ENCODE peak calls at places on chromosome 15, in eight cellular contexts. M is OCI-LY7; C is kidney; O is CD8-positive, alpha-beta memory T cell; I is body of pancreas; T is HCT116; F is thoracic aorta; B is naive thymus-derived CD4-positive, alpha-beta T cell. D is an unnamed sample.

GRCh38 chr15:45087513-45087912 is 26.5 kb downstream of the DUOX2 start:
- DNase-seq in M (peak; percentile 3), C (no peak), O (no peak), I (no peak), T (no peak), F (no peak), B (no peak), D (no peak)

GRCh38 chr15:47820047-47820779 is 102.9 kb downstream of the SEMA6D start:
- DNase-seq in M (no peak), C (no peak), O (no peak), I (no peak), T (no peak), F (no peak), B (no peak), D (no peak)

GRCh38 chr15:38252481-38253311 is at the start of gene SPRED1:
- DNase-seq in M (peak; percentile 42), C (peak; percentile 94), O (peak; percentile 17), I (peak; percentile 57), T (no peak), F (no peak), B (peak; percentile 9), D (peak; percentile 69)

GRCh38 chr15:31459011-31459748 is 132.5 kb downstream of the KLF13 start:
- DNase-seq in M (peak; percentile 88), C (no peak), O (no peak), I (no peak), T (no peak), F (no peak), B (no peak), D (no peak)

GRCh38 chr15:101499863-101500713 is 10.6 kb upstream of the PCSK6 start:
- DNase-seq in M (no peak), C (no peak), O (no peak), I (peak; percentile 94), T (no peak), F (no peak), B (no peak), D (no peak)

GRCh38 chr15:51678081-51678480 is 3.2 kb upstream of the SCG3 start:
- DNase-seq in M (no peak), C (no peak), O (no peak), I (no peak), T (no peak), F (no peak), B (no peak), D (no peak)

GRCh38 chr15:85439996-85440395 is 59.6 kb downstream of the AKAP13 start:
- DNase-seq in M (no peak), C (no peak), O (no peak), I (no peak), T (no peak), F (no peak), B (no peak), D (no peak)

GRCh38 chr15:63054985-63055384 is 12.4 kb downstream of the TPM1 start:
- DNase-seq in M (no peak), C (no peak), O (no peak), I (no peak), T (no peak), F (no peak), B (no peak), D (no peak)

GRCh38 chr15:90893175-90894090 is 9.1 kb downstream of the FES start:
- DNase-seq in M (peak; percentile 83), C (peak; percentile 75), O (no peak), I (no peak), T (peak; percentile 50), F (no peak), B (no peak), D (no peak)

GRCh38 chr15:73052679-73053397 is 575 bp downstream of the NEO1 start:
- DNase-seq in M (peak; percentile 41), C (peak; percentile 80), O (peak; percentile 22), I (peak; percentile 53), T (peak; percentile 23), F (no peak), B (no peak), D (peak; percentile 39)

GRCh38 chr15:45674646-45675045 is 39.8 kb downstream of the SQOR start:
- DNase-seq in M (no peak), C (no peak), O (no peak), I (no peak), T (no peak), F (no peak), B (no peak), D (no peak)

GRCh38 chr15:98896802-98897732 is 110.5 kb downstream of the PGPEP1L start:
- DNase-seq in M (no peak), C (no peak), O (no peak), I (no peak), T (peak; percentile 77), F (no peak), B (no peak), D (no peak)

GRCh38 chr15:80072285-80072684 is 12.8 kb downstream of the ZFAND6 start:
- DNase-seq in M (peak; percentile 85), C (no peak), O (peak; percentile 68), I (no peak), T (peak; percentile 87), F (no peak), B (no peak), D (no peak)

GRCh38 chr15:31364301-31365031 is 37.8 kb downstream of the KLF13 start:
- DNase-seq in M (peak; percentile 61), C (no peak), O (no peak), I (peak; percentile 56), T (no peak), F (no peak), B (no peak), D (no peak)

GRCh38 chr15:85443593-85444328 is 63.4 kb downstream of the AKAP13 start:
- DNase-seq in M (peak; percentile 52), C (no peak), O (peak; percentile 34), I (peak; percentile 30), T (peak; percentile 47), F (no peak), B (no peak), D (no peak)

GRCh38 chr15:80804970-80805495 is 25.9 kb downstream of the CEMIP start:
- DNase-seq in M (no peak), C (no peak), O (no peak), I (no peak), T (no peak), F (no peak), B (no peak), D (no peak)

GRCh38 chr15:43370310-43370974 is 401 bp downstream of the ZSCAN29 start:
- DNase-seq in M (no peak), C (peak; percentile 80), O (peak; percentile 6), I (peak; percentile 22), T (no peak), F (no peak), B (no peak), D (peak; percentile 20)

GRCh38 chr15:88274534-88275460 is 18.3 kb upstream of the NTRK3 start:
- DNase-seq in M (peak; percentile 68), C (no peak), O (peak; percentile 22), I (peak; percentile 58), T (peak; percentile 23), F (no peak), B (peak; percentile 36), D (peak; percentile 71)

DNA sequence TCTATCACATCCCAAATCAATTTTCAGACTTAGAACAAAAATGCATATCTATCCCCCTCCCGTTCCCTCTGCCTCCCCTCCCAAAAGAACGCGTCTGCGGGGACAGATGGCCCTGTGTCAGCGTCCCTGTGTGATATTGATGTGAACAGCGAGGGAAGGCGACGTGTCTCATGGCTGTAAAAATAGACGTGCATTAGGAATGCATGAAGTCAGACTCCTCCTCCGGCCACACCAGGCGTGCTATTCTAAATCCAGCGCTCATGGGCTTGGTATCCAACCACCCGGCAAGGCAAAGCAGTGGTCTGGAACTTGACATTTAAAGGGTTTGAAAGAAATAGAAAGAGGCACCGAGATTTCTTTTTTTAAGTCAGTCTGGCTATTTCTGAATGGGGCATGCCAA is 96.2 kb downstream of the RPLP1 start:
- DNase-seq in M (no peak), C (no peak), O (no peak), I (no peak), T (no peak), F (no peak), B (no peak), D (no peak)
- H3K27ac ChIP-seq in M (no peak overlapping the region), C (no peak overlapping the region), O (no peak overlapping the region), I (no peak overlapping the region), T (no peak overlapping the region), F (no peak overlapping the region), B (no peak overlapping the region), D (no peak overlapping the region)

GRCh38 chr15:68733666-68734065 is 87.0 kb downstream of the ANP32A start:
- DNase-seq in M (no peak), C (no peak), O (no peak), I (no peak), T (no peak), F (no peak), B (no peak), D (no peak)
- H3K4me3 ChIP-seq in M (no peak overlapping the region), C (no peak overlapping the region), O (no peak overlapping the region), I (no peak overlapping the region), T (no peak overlapping the region), F (no peak overlapping the region), B (no peak overlapping the region), D (no peak overlapping the region)

GRCh38 chr15:66662522-66662921 is 39.5 kb upstream of the SMAD6 start:
- DNase-seq in M (no peak), C (no peak), O (no peak), I (no peak), T (no peak), F (no peak), B (no peak), D (no peak)
- H3K27ac ChIP-seq in M (no peak overlapping the region), C (no peak overlapping the region), O (peak overlapping the region; percentile 81), I (no peak overlapping the region), T (no peak overlapping the region), F (no peak overlapping the region), B (no peak overlapping the region), D (no peak overlapping the region)

DNA sequence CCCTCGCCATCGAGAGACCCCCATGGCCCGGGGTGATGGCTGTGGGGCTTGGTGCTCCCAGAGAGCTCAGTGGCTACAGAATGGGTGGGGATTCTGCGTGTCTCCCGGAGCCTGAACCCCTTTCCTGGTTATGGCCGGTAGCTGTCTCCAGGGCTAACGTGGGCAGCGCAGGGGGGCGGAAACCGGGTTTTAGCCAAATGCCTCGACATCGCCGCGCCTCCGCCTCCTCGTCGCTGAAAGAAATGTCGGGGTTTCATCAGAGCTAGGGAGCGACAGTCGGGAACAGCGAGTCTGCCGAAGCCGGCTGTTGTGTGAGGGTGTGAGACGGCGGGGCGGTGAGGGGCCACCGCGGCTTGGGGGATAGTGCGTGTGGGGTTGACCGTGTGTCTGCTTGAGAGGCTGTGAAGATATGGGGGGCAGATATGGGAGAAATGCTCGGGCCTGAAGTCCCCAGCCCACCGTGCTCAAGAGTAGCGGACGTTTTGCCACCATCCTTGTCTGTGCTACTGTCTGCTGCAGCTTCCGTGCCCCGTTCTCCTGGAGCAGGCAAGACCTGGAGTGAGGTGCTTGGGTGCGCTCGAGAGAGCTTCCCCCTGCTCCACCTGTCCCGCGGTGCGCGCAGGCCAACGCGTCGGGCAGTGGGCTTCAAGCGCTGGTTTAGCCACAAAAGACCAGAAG is 836 bp upstream of the ISLR2 start:
- DNase-seq in M (no peak), C (no peak), O (no peak), I (no peak), T (no peak), F (no peak), B (no peak), D (no peak)
- H3K4me3 ChIP-seq in M (no peak overlapping the region), C (no peak overlapping the region), O (no peak overlapping the region), I (no peak overlapping the region), T (no peak overlapping the region), F (peak overlapping the region; percentile 39), B (no peak overlapping the region), D (no peak overlapping the region)

GRCh38 chr15:57565326-57565725 is 26.4 kb upstream of the MYZAP start:
- DNase-seq in M (peak; percentile 2), C (peak; percentile 43), O (peak; percentile 32), I (no peak), T (no peak), F (no peak), B (no peak), D (no peak)
- H3K27ac ChIP-seq in M (no peak overlapping the region), C (no peak overlapping the region), O (no peak overlapping the region), I (no peak overlapping the region), T (no peak overlapping the region), F (no peak overlapping the region), B (no peak overlapping the region), D (no peak overlapping the region)

GRCh38 chr15:78666010-78666409 is 25.0 kb upstream of the CHRNB4 start:
- DNase-seq in M (no peak), C (no peak), O (no peak), I (no peak), T (no peak), F (no peak), B (no peak), D (no peak)
- H3K4me3 ChIP-seq in M (no peak overlapping the region), C (no peak overlapping the region), O (no peak overlapping the region), I (no peak overlapping the region), T (no peak overlapping the region), F (no peak overlapping the region), B (no peak overlapping the region), D (no peak overlapping the region)

D was measured in uterus.